ENCODE peak calls at places on chromosomes 12 and 14, in nine cellular contexts. I is PC-3, Q is pancreas, B is ascending aorta, W is tibial artery, K is IMR-90, H is heart left ventricle, X is gastrocnemius medialis, L is ovary. C is an unnamed sample.

GRCh38 chr12:132579747-132580146 is 30.6 kb downstream of the LRCOL1 start:
- DNase-seq in Q (no peak), X (no peak), W (peak; percentile 41), L (no peak), I (no peak), K (no peak), B (no peak), H (no peak), C (no peak)

GRCh38 chr12:642633-643477 is 20.4 kb downstream of the NINJ2 start:
- DNase-seq in W (peak; percentile 62), L (peak; percentile 86), I (no peak), H (peak; percentile 87), K (peak; percentile 34), X (peak; percentile 78), Q (peak; percentile 76), B (no peak), C (peak; percentile 96)

GRCh38 chr14:61965030-61965745 is 203.0 kb downstream of the SNAPC1 start:
- DNase-seq in K (peak; percentile 97), L (no peak), I (peak; percentile 87), X (no peak), Q (no peak), B (no peak), W (no peak), H (no peak), C (no peak)

GRCh38 chr12:48454675-48455074 is 17.7 kb upstream of the ANP32D start:
- DNase-seq in H (no peak), B (no peak), Q (no peak), K (peak; percentile 8), L (no peak), I (peak; percentile 58), W (no peak), X (no peak), C (no peak)

GRCh38 chr14:38256358-38256840 is 506 bp upstream of the CLEC14A start:
- DNase-seq in I (no peak), X (no peak), H (no peak), Q (no peak), W (peak; percentile 49), K (peak; percentile 54), B (no peak), L (no peak), C (no peak)

GRCh38 chr14:101509730-101510371 is 51.4 kb upstream of the DIO3 start:
- DNase-seq in W (no peak), B (no peak), X (peak; percentile 8), Q (no peak), K (no peak), I (no peak), H (no peak), L (peak; percentile 26), C (peak; percentile 68)

GRCh38 chr12:99450231-99450630 is 197.3 kb upstream of the GARIN6 start:
- DNase-seq in H (no peak), B (no peak), I (no peak), W (no peak), K (no peak), Q (no peak), X (no peak), L (no peak), C (no peak)

GRCh38 chr12:87809916-87810315 is 219.3 kb downstream of the C12orf50 start:
- DNase-seq in I (no peak), B (no peak), K (peak; percentile 87), W (no peak), Q (no peak), L (no peak), H (no peak), X (no peak), C (no peak)

GRCh38 chr14:30751646-30752416 is 122.5 kb upstream of the COCH start:
- DNase-seq in L (no peak), H (no peak), Q (no peak), B (no peak), W (no peak), X (no peak), K (no peak), I (no peak), C (no peak)
- TF ChIP-seq CTCF in L (no peak), H (no peak), Q (no peak), B (no peak), W (no peak), X (no peak), K (no peak), I (peak; percentile 26), C (no peak)

DNA sequence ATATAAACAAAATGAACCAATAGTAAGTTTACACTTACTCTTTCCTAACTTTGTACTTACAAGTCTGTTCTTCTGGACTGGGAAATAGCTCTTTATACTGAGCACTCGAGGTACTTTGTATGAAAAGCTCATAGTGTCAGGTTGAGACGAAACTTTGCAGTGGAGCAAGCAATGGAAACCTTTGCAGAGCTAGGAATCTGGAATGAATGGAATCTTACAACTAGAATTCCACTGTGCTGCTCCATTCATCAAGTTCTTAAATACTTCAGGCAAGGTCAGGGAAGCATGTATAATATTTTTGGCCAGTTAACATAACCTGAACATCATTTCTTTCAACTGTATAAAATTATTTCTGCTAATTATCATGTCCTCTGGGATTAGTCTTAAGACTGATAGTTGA is 1327.5 kb upstream of the FLRT2 start:
- DNase-seq in Q (no peak), I (no peak), W (no peak), L (no peak), K (no peak), X (no peak), B (no peak), H (no peak), C (no peak)
- H3K4me3 ChIP-seq in Q (no peak overlapping the region), I (no peak overlapping the region), W (no peak overlapping the region), L (no peak overlapping the region), K (no peak overlapping the region), X (no peak overlapping the region), B (no peak overlapping the region), H (no peak overlapping the region), C (no peak overlapping the region)

GRCh38 chr14:102811254-102811963 is 34.2 kb downstream of the TRAF3 start:
- DNase-seq in K (no peak), X (no peak), B (no peak), H (no peak), I (no peak), Q (no peak), L (no peak), W (peak; percentile 11), C (no peak)

GRCh38 chr14:102817318-102817717 is 40.1 kb downstream of the TRAF3 start:
- DNase-seq in L (no peak), W (no peak), I (no peak), H (no peak), Q (no peak), K (no peak), B (no peak), X (no peak), C (no peak)

GRCh38 chr14:102811971-102812370 is 34.7 kb downstream of the TRAF3 start:
- DNase-seq in X (no peak), I (no peak), B (no peak), H (no peak), L (no peak), K (no peak), W (no peak), Q (no peak), C (no peak)

GRCh38 chr14:102810523-102810922 is 33.3 kb downstream of the TRAF3 start:
- DNase-seq in K (no peak), L (no peak), X (no peak), W (no peak), H (no peak), B (no peak), I (no peak), Q (no peak), C (no peak)

DNA sequence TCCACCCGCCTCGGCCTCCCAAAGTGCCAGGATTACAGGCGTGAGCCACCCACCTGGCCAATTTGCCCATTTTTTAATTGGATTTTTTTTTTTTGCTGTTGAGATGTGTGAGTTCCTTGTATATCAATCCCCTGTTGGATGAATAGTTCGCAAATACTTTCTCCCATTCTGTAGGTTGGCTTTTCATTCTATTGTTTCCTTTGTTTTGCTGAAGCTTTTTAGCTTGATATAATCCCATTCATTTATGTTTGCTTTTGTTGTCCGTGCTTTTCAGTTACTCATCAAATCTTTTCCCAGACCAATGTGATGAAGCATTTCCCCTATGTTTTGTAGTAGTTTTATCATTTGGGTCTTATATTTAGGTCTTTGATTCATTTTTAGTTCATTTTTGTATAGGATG is 36.4 kb downstream of the TRAF3 start:
- DNase-seq in B (no peak), L (no peak), W (no peak), H (no peak), K (no peak), X (no peak), Q (no peak), I (no peak), C (no peak)
- H3K4me1 ChIP-seq in B (no peaks in the 10 kb centered on the region), L (peaks cover 2% of the 10 kb centered on the region), W (no peaks in the 10 kb centered on the region), H (no peaks in the 10 kb centered on the region), K (peaks cover 6% of the 10 kb centered on the region), X (peaks cover 2% of the 10 kb centered on the region), Q (peaks cover 5% of the 10 kb centered on the region), I (peaks cover 6% of the 10 kb centered on the region), C (peaks cover 6% of the 10 kb centered on the region)

GRCh38 chr12:113650476-113650875 is 178.8 kb upstream of the LHX5 start:
- DNase-seq in X (no peak), H (no peak), K (no peak), I (peak; percentile 46), Q (no peak), B (no peak), L (no peak), W (no peak), C (no peak)

GRCh38 chr12:113649256-113649830 is 177.7 kb upstream of the LHX5 start:
- DNase-seq in I (no peak), B (no peak), W (no peak), L (no peak), K (no peak), Q (no peak), H (no peak), X (no peak), C (no peak)

GRCh38 chr12:113645183-113645582 is 173.5 kb upstream of the LHX5 start:
- DNase-seq in K (no peak), H (no peak), L (no peak), X (no peak), Q (no peak), I (no peak), B (no peak), W (no peak), C (no peak)

GRCh38 chr12:113643575-113643974 is 171.9 kb upstream of the LHX5 start:
- DNase-seq in H (no peak), Q (no peak), X (no peak), I (no peak), B (no peak), L (no peak), K (no peak), W (no peak), C (no peak)

GRCh38 chr12:113647048-113647447 is 175.4 kb upstream of the LHX5 start:
- DNase-seq in K (no peak), Q (no peak), I (no peak), L (no peak), B (no peak), X (no peak), W (no peak), H (no peak), C (no peak)
- TF ChIP-seq CTCF in K (no peak), Q (no peak), I (peak; percentile 45), L (no peak), B (no peak), X (no peak), W (no peak), H (no peak), C (no peak)

C was measured in left lung.